ENCODE peak calls at places on chromosomes 11 and 22, in eight cellular contexts. C is PC-3, N is lower lobe of right lung, U is cardiac muscle cell, H is transverse colon, E is mammary epithelial cell, T is IMR-90, R is left ventricle myocardium inferior. S is an unnamed sample. For H3K4me1, the result is how much of the 10 kb centered on the place peaks cover.

GRCh38 chr11:15547685-15548084 is 433.0 kb downstream of the INSC start:
- DNase-seq in H (no peak), C (no peak), R (no peak), U (no peak), N (no peak), T (no peak), E (no peak), S (peak)

GRCh38 chr11:60206616-60207015 is 23.7 kb upstream of the MS4A6A start:
- DNase-seq in C (no peak), H (no peak), N (no peak), E (peak), U (no peak), R (no peak), T (no peak), S (no peak)

GRCh38 chr11:76246271-76246933 is 40.1 kb upstream of the WNT11 start:
- DNase-seq in R (no peak), E (no peak), U (no peak), H (no peak), T (no peak), N (peak), C (no peak), S (no peak)

GRCh38 chr11:48047616-48048015 is 67.3 kb downstream of the PTPRJ start:
- DNase-seq in U (no peak), T (peak), C (no peak), E (peak), H (no peak), N (no peak), R (no peak), S (no peak)

GRCh38 chr11:45816614-45817013 is 11.7 kb downstream of the SLC35C1 start:
- DNase-seq in H (peak), E (no peak), U (no peak), C (no peak), T (no peak), R (no peak), N (no peak), S (no peak)

GRCh38 chr11:110491577-110492352 is 62.0 kb downstream of the FDX1 start:
- DNase-seq in R (no peak), T (no peak), C (no peak), H (no peak), N (no peak), U (no peak), E (no peak), S (peak)

GRCh38 chr11:116580828-116581227 is 192.0 kb downstream of the BUD13 start:
- DNase-seq in R (no peak), C (no peak), H (no peak), U (peak), E (no peak), T (no peak), N (no peak), S (no peak)

GRCh38 chr11:60937811-60938210 is 13.6 kb downstream of the TMEM132A start:
- DNase-seq in R (no peak), C (no peak), N (no peak), H (no peak), U (no peak), T (no peak), E (no peak), S (no peak)

GRCh38 chr22:48535868-48536690 is 1291.6 kb downstream of the BRD1 start:
- DNase-seq in N (no peak), T (no peak), H (no peak), C (no peak), U (no peak), E (no peak), R (no peak), S (no peak)

GRCh38 chr22:43230983-43231723 is 44.2 kb upstream of the TTLL12 start:
- DNase-seq in N (peak), H (peak), R (peak), U (peak), T (peak), E (peak), C (peak), S (no peak)

GRCh38 chr22:46537221-46537945 is at the start of gene CELSR1:
- DNase-seq in U (peak), E (peak), H (peak), N (peak), T (peak), R (peak), C (peak), S (no peak)

GRCh38 chr11:39374963-39375698 is 2084.3 kb downstream of the LRRC4C start:
- DNase-seq in U (peak), E (peak), T (peak), N (no peak), H (no peak), R (no peak), C (peak), S (no peak)

GRCh38 chr11:121520243-121521144 is 67.7 kb upstream of the SORL1-AS1 start:
- DNase-seq in H (no peak), E (peak), N (no peak), R (no peak), T (peak), U (no peak), C (peak), S (no peak)

GRCh38 chr22:27507935-27508504 is 293.5 kb downstream of the MN1 start:
- DNase-seq in N (no peak), T (peak), U (no peak), R (no peak), E (peak), C (peak), H (no peak), S (no peak)

GRCh38 chr11:100681064-100681502 is 6.0 kb upstream of the ARHGAP42 start:
- DNase-seq in R (peak), H (peak), E (peak), N (peak), C (peak), T (peak), U (peak), S (no peak)

GRCh38 chr11:68137833-68138232 is 16.6 kb upstream of the CHKA start:
- DNase-seq in C (no peak), T (no peak), E (no peak), H (no peak), R (no peak), N (no peak), U (no peak), S (no peak)

GRCh38 chr11:47443028-47443700 is 5.8 kb downstream of the RAPSN start:
- DNase-seq in U (no peak), T (no peak), R (no peak), H (no peak), C (no peak), N (no peak), E (no peak), S (no peak)

GRCh38 chr11:37504925-37505324 is 906.9 kb upstream of the RAG2 start:
- DNase-seq in U (no peak), E (peak), T (peak), R (no peak), H (no peak), C (peak), N (no peak), S (no peak)

GRCh38 chr11:118961591-118961990 is 5.5 kb downstream of the UPK2 start:
- DNase-seq in N (no peak), E (no peak), C (no peak), T (no peak), U (no peak), H (peak), R (no peak), S (no peak)

GRCh38 chr22:27065259-27065658 is 407.9 kb downstream of the MIAT start:
- DNase-seq in T (no peak), C (no peak), U (no peak), H (no peak), N (no peak), R (no peak), E (no peak), S (no peak)

GRCh38 chr11:15641191-15641810 is 526.6 kb downstream of the INSC start:
- DNase-seq in E (no peak), N (no peak), T (no peak), U (peak), R (no peak), H (no peak), C (no peak), S (no peak)

GRCh38 chr11:80163011-80163410 is 722.2 kb upstream of the TENM4 start:
- DNase-seq in T (peak), C (peak), U (no peak), H (no peak), N (no peak), E (peak), R (no peak), S (no peak)

DNA sequence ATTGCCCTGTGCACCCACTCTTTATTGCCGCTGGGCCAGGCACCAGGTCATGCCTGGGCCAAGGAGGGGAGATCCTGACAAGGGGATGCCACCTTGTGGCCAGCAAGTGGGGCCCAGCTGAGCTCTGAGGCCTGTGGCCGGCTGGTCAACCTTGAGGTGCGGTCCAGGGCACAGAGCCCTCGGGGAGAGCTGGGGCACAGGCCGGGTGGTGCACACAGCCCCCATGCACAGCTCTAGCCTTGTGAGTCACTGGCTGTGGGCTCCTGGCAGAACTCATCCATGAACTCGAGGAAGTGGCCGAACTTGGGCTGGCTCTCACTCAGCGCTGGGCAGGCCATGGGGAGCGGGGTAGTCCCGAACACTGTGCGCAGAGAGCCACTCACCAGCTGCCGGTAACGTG is 94.3 kb downstream of the RNF169 start:
- DNase-seq in U (no peak), N (no peak), T (no peak), R (no peak), C (no peak), E (no peak), H (no peak), S (peak)
- TF ChIP-seq CTCF in U (no peak), N (no peak), T (no peak), R (no peak), C (no peak), E (no peak), H (no peak), S (no peak)

GRCh38 chr22:35397095-35397904 is 2.6 kb upstream of the MCM5 start:
- DNase-seq in R (no peak), N (no peak), C (no peak), T (peak), H (no peak), E (no peak), U (no peak), S (no peak)

GRCh38 chr22:35399114-35399677 is 744 bp upstream of the MCM5 start:
- DNase-seq in H (no peak), N (no peak), T (no peak), R (no peak), U (no peak), C (no peak), E (no peak), S (no peak)

GRCh38 chr22:35399678-35400334 is at the start of gene MCM5:
- DNase-seq in H (peak), E (peak), U (peak), C (peak), N (peak), T (peak), R (peak), S (peak)

GRCh38 chr22:35400335-35400680 is 368 bp downstream of the MCM5 start:
- DNase-seq in E (no peak), R (no peak), T (no peak), N (no peak), U (peak), C (no peak), H (no peak), S (no peak)

DNA sequence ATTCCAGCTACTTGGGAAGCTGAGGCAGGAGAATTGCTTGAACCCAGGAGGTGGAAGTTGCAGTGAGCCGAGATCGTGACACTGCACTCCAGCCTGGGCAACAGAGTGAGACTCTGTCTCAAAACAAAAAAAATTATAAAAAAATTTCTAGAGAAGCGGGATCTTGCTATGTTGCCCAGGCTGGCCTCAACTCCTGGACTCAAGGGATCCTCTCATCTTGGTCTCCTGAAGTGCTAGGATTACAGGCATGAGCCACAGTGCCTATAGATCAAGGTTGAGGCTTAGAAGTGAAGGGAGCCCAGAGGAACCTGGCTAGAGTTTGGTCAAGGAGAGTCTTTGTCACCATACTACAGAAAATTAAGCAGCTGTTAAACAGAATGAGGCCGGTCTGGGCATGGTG is 1.4 kb upstream of the MCM5 start:
- DNase-seq in U (no peak), R (no peak), E (no peak), H (no peak), C (no peak), T (no peak), N (no peak), S (no peak)
- H3K4me1 ChIP-seq in U (under half), R (under half), E (under half), H (under half), C (under half), T (under half), N (under half), S (under half)

GRCh38 chr22:42114721-42115120 is 15.9 kb downstream of the CYP2D6 start:
- DNase-seq in H (no peak), T (peak), N (no peak), U (no peak), C (peak), E (no peak), R (no peak), S (no peak)
- TF ChIP-seq CTCF in H (no peak), T (peak), N (peak), U (peak), C (no peak), E (no peak), R (peak), S (peak)

DNA sequence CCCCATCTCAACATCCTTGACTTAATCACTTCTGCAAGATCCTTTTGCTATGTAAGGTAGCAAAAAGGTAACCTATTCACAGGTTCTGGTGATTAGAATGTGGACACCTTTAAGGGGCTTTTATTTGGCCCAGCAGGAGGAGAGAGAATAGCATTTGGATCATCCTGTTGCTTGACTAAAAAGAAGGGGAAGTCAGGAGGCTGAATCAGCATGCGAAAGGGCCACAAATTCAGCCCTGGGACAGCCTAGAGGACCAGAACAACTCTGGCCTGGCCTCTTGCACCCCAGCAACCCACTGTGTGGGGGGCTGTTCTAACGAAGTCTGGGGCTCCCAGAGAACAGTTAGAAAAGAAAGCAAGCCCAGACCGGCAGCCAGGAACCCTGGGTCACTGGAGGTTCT is 3.2 kb upstream of the HMOX1 start:
- DNase-seq in U (no peak), H (no peak), R (no peak), T (no peak), N (no peak), E (no peak), C (no peak), S (no peak)
- H3K4me1 ChIP-seq in U (under half), H (half or more), R (under half), T (under half), N (half or more), E (under half), C (under half), S (under half)

DNA sequence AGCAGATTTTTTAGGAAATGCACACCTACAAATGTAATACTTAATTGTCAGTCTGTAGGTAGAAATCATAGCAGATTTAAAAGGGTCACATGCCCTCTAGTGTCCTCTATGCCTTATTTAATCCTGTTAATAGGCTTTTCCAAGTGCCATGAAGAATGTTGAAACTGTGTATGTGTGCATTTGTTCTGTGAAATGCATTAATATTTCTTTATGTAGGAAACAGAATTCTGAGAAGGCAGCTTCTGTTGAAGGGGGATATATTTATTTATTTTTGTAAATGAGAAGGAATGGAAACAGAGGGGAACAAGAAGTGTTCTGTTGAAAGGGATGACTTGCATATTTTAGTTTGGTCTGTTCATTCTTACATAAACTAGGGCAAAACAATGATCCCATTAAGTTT is 51.0 kb downstream of the SVIP start:
- DNase-seq in R (no peak), T (no peak), N (no peak), U (no peak), E (no peak), H (no peak), C (no peak), S (no peak)
- TF ChIP-seq CTCF in R (no peak), T (no peak), N (no peak), U (no peak), E (peak), H (no peak), C (peak), S (no peak)

GRCh38 chr22:40400173-40400572 is 29.8 kb downstream of the SGSM3 start:
- DNase-seq in C (no peak), N (peak), U (no peak), R (no peak), H (peak), T (no peak), E (no peak), S (no peak)

GRCh38 chr22:40399661-40400060 is 29.3 kb downstream of the SGSM3 start:
- DNase-seq in C (no peak), N (peak), E (no peak), H (no peak), T (no peak), R (no peak), U (peak), S (no peak)

GRCh38 chr22:40396882-40397281 is 26.5 kb downstream of the SGSM3 start:
- DNase-seq in T (peak), U (no peak), H (peak), E (peak), R (no peak), N (peak), C (peak), S (no peak)

GRCh38 chr22:40395607-40396006 is 25.2 kb downstream of the SGSM3 start:
- DNase-seq in N (no peak), U (no peak), C (no peak), E (no peak), H (no peak), T (no peak), R (no peak), S (no peak)

DNA sequence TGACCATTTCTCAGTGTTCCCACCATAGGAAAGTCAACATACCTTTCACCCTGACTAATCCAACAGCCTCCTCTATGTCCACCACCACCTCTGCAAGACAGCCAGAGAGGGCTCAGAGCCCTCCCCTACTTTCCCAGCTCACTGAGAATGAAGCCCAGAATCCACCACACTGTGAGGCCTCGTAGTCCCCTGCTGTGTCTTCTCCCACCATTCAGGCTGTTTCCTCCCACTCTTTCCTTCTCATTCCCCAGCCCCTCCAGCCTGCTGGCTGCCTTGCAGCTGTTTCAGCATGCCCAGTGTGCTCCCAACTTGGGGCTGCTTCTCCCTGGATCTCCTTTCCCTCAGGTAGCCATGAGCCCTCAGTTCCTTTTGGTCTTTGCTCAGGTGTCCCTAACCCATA is 27.0 kb downstream of the SGSM3 start:
- DNase-seq in U (no peak), N (peak), E (no peak), R (no peak), T (peak), H (no peak), C (no peak), S (no peak)
- H3K4me1 ChIP-seq in U (under half), N (under half), E (under half), R (under half), T (under half), H (half or more), C (under half), S (under half)

GRCh38 chr11:1230456-1231395 is 7.9 kb downstream of the MUC5B start:
- DNase-seq in C (no peak), H (peak), N (peak), R (no peak), E (peak), T (no peak), U (no peak), S (no peak)
- TF ChIP-seq CTCF in C (no peak), H (no peak), N (no peak), R (no peak), E (peak), T (no peak), U (no peak), S (no peak)

DNA sequence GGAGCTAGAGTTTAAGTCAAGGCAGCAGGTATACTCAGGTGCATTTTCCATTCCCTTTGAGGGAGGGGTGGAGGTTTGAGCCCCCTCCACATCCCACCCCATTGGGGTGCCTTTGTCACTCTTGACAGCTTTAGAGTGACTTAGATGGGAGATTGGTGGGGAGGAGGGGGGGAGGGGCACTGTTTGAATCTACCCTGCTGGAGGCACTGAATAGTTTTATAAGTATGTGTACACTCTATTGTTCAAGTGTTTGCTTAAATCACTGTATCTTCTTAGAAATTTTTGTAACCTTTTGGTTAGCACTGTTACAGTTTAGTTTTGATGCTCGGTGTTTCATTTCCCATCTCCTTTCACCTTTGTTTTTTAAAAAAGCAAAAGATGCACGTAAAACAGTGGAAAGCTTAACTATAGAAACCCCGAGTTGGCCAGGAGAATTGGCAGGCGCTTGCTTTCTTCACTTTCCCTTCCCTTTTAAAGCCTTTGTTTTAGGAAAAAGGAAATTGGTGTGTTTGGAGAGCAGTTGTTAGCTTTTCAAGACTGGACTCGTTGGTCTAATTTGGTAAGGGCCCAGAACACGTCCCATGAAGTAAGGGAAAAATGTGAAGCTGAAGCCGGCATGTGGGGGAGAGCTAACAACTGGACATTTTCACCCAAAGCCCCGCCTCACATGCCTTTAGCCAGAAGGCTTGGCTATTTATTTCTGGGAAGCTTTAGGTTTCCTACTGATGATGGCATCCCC is 42.8 kb downstream of the TNRC6B start:
- DNase-seq in E (peak), T (no peak), C (no peak), H (no peak), R (no peak), U (no peak), N (no peak), S (no peak)
- H3K4me1 ChIP-seq in E (under half), T (under half), C (under half), H (half or more), R (half or more), U (under half), N (under half), S (half or more)

S was measured in esophagus muscularis mucosa.